ENCODE peak calls at places on chromosomes 2 and 18, in ten cellular contexts. One of them, this sample, is unnamed. For H3K27me3, the result is how much of the 10 kb centered on the place peaks cover.

GRCh38 chr2:62216616-62217015 is 20.7 kb downstream of the B3GNT2 start:
- DNase-seq in upper lobe of right lung: no peak
- DNase-seq in tibial nerve: peak
- DNase-seq in H1: no peak
- DNase-seq in IMR-90: peak
- DNase-seq in aorta: no peak
- DNase-seq in tibial artery: peak
- DNase-seq in DND-41: no peak
- DNase-seq in AG04450: peak
- DNase-seq in K562: no peak
- DNase-seq in this sample: peak

GRCh38 chr2:240961878-240962277 is 36.5 kb upstream of the SNED1 start:
- DNase-seq in H1: peak
- DNase-seq in aorta: no peak
- DNase-seq in tibial nerve: peak
- DNase-seq in IMR-90: no peak
- DNase-seq in DND-41: peak
- DNase-seq in AG04450: no peak
- DNase-seq in K562: no peak
- DNase-seq in upper lobe of right lung: no peak
- DNase-seq in tibial artery: no peak
- DNase-seq in this sample: no peak

GRCh38 chr18:63648241-63648640 is 4.2 kb upstream of the SERPINB4 start:
- DNase-seq in aorta: no peak
- DNase-seq in tibial nerve: no peak
- DNase-seq in H1: no peak
- DNase-seq in DND-41: no peak
- DNase-seq in upper lobe of right lung: no peak
- DNase-seq in IMR-90: peak
- DNase-seq in AG04450: no peak
- DNase-seq in tibial artery: no peak
- DNase-seq in K562: no peak
- DNase-seq in this sample: no peak

GRCh38 chr2:57621984-57622383 is 424.6 kb upstream of the VRK2 start:
- DNase-seq in K562: no peak
- DNase-seq in H1: no peak
- DNase-seq in IMR-90: no peak
- DNase-seq in AG04450: no peak
- DNase-seq in DND-41: no peak
- DNase-seq in tibial nerve: no peak
- DNase-seq in upper lobe of right lung: no peak
- DNase-seq in tibial artery: no peak
- DNase-seq in aorta: no peak
- DNase-seq in this sample: no peak

GRCh38 chr2:43985359-43985758 is 10.4 kb downstream of the LRPPRC start:
- DNase-seq in aorta: no peak
- DNase-seq in H1: no peak
- DNase-seq in upper lobe of right lung: no peak
- DNase-seq in IMR-90: no peak
- DNase-seq in tibial nerve: no peak
- DNase-seq in AG04450: no peak
- DNase-seq in tibial artery: no peak
- DNase-seq in K562: no peak
- DNase-seq in DND-41: no peak
- DNase-seq in this sample: no peak

GRCh38 chr18:48607049-48607984 is 68.5 kb downstream of the CTIF start:
- DNase-seq in K562: no peak
- DNase-seq in aorta: peak
- DNase-seq in tibial nerve: peak
- DNase-seq in DND-41: no peak
- DNase-seq in upper lobe of right lung: no peak
- DNase-seq in tibial artery: peak
- DNase-seq in AG04450: peak
- DNase-seq in H1: no peak
- DNase-seq in IMR-90: peak
- DNase-seq in this sample: no peak

GRCh38 chr18:63292844-63293683 is 26.5 kb downstream of the BCL2 start:
- DNase-seq in IMR-90: no peak
- DNase-seq in DND-41: no peak
- DNase-seq in aorta: no peak
- DNase-seq in tibial nerve: no peak
- DNase-seq in tibial artery: no peak
- DNase-seq in H1: no peak
- DNase-seq in K562: no peak
- DNase-seq in upper lobe of right lung: no peak
- DNase-seq in AG04450: no peak
- DNase-seq in this sample: peak

GRCh38 chr2:76721226-76721625 is 801.0 kb downstream of the LRRTM4 start:
- DNase-seq in upper lobe of right lung: no peak
- DNase-seq in tibial artery: no peak
- DNase-seq in aorta: no peak
- DNase-seq in AG04450: no peak
- DNase-seq in K562: no peak
- DNase-seq in tibial nerve: no peak
- DNase-seq in H1: no peak
- DNase-seq in IMR-90: no peak
- DNase-seq in DND-41: no peak
- DNase-seq in this sample: no peak

GRCh38 chr18:46422552-46423055 is 234.4 kb downstream of the LOXHD1 start:
- DNase-seq in AG04450: no peak
- DNase-seq in DND-41: no peak
- DNase-seq in upper lobe of right lung: no peak
- DNase-seq in tibial artery: no peak
- DNase-seq in tibial nerve: no peak
- DNase-seq in K562: no peak
- DNase-seq in aorta: no peak
- DNase-seq in H1: no peak
- DNase-seq in IMR-90: no peak
- DNase-seq in this sample: no peak

GRCh38 chr18:46423226-46423805 is 233.7 kb downstream of the LOXHD1 start:
- DNase-seq in K562: no peak
- DNase-seq in tibial artery: no peak
- DNase-seq in upper lobe of right lung: no peak
- DNase-seq in H1: no peak
- DNase-seq in AG04450: no peak
- DNase-seq in DND-41: no peak
- DNase-seq in tibial nerve: no peak
- DNase-seq in IMR-90: no peak
- DNase-seq in aorta: no peak
- DNase-seq in this sample: no peak

GRCh38 chr18:46424898-46425297 is 232.1 kb downstream of the LOXHD1 start:
- DNase-seq in tibial artery: no peak
- DNase-seq in IMR-90: no peak
- DNase-seq in aorta: no peak
- DNase-seq in upper lobe of right lung: no peak
- DNase-seq in DND-41: no peak
- DNase-seq in tibial nerve: no peak
- DNase-seq in AG04450: no peak
- DNase-seq in K562: no peak
- DNase-seq in H1: no peak
- DNase-seq in this sample: no peak

GRCh38 chr18:46419391-46420141 is 237.5 kb downstream of the LOXHD1 start:
- DNase-seq in aorta: no peak
- DNase-seq in tibial artery: no peak
- DNase-seq in tibial nerve: no peak
- DNase-seq in IMR-90: no peak
- DNase-seq in upper lobe of right lung: peak
- DNase-seq in H1: no peak
- DNase-seq in K562: no peak
- DNase-seq in DND-41: peak
- DNase-seq in AG04450: no peak
- DNase-seq in this sample: no peak

DNA sequence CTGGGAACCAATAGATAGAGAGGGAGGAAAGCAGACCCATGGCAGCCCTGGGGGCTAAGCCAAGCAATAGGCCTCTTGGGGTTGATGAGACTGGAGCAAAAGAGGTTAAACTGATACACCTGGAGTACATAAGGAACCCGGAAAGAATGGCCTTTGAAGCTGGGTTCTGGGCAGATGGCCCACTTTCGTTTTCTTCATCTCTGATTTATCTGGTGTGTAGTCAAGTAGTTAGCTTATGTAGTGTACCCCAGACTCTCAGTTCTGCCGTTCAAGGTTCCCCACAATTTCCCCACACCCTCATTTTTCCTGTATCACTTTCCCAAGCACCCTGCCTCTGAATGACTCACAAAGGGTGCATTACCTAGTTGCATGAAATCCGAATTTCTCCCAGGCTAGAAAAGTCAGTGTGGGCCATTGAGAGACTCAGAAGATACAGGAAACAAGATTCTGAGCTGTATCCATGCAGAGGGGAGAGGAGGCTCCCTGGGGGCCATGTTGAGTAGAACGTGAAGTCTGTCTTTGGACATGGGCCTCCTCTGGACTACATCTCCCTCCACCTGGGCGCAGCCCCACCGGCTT is 235.0 kb downstream of the LOXHD1 start:
- DNase-seq in aorta: no peak
- DNase-seq in tibial nerve: no peak
- DNase-seq in DND-41: no peak
- DNase-seq in H1: no peak
- DNase-seq in AG04450: no peak
- DNase-seq in tibial artery: no peak
- DNase-seq in K562: no peak
- DNase-seq in IMR-90: no peak
- DNase-seq in upper lobe of right lung: no peak
- DNase-seq in this sample: no peak
- H3K27me3 ChIP-seq in aorta: under half
- H3K27me3 ChIP-seq in tibial nerve: under half
- H3K27me3 ChIP-seq in DND-41: under half
- H3K27me3 ChIP-seq in H1: under half
- H3K27me3 ChIP-seq in AG04450: under half
- H3K27me3 ChIP-seq in tibial artery: under half
- H3K27me3 ChIP-seq in K562: under half
- H3K27me3 ChIP-seq in IMR-90: under half
- H3K27me3 ChIP-seq in upper lobe of right lung: under half
- H3K27me3 ChIP-seq in this sample: under half

DNA sequence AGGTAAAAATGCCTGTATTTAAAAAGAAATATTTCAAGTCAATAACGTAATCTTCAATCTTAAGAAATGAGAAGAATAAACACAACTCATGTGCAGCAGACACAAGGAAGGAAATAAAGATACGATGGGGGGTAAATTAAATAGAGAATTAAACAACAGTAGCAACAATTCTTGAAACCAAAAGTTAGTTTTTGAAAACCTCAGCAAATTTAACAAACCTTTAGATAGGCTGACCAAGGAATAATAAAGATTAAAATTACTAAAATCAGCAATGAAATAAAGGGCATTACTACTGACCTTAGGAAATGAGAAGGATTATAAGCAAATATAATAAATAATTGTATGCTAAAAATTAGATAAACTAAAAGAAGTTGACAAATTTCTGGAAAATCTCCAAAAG is 178.9 kb downstream of the RTP5 start:
- DNase-seq in tibial artery: no peak
- DNase-seq in H1: no peak
- DNase-seq in upper lobe of right lung: no peak
- DNase-seq in tibial nerve: no peak
- DNase-seq in IMR-90: no peak
- DNase-seq in aorta: no peak
- DNase-seq in K562: no peak
- DNase-seq in AG04450: no peak
- DNase-seq in DND-41: no peak
- DNase-seq in this sample: no peak
- H3K27me3 ChIP-seq in tibial artery: under half
- H3K27me3 ChIP-seq in H1: half or more
- H3K27me3 ChIP-seq in upper lobe of right lung: under half
- H3K27me3 ChIP-seq in tibial nerve: under half
- H3K27me3 ChIP-seq in IMR-90: under half
- H3K27me3 ChIP-seq in aorta: under half
- H3K27me3 ChIP-seq in K562: under half
- H3K27me3 ChIP-seq in AG04450: under half
- H3K27me3 ChIP-seq in DND-41: under half
- H3K27me3 ChIP-seq in this sample: under half

DNA sequence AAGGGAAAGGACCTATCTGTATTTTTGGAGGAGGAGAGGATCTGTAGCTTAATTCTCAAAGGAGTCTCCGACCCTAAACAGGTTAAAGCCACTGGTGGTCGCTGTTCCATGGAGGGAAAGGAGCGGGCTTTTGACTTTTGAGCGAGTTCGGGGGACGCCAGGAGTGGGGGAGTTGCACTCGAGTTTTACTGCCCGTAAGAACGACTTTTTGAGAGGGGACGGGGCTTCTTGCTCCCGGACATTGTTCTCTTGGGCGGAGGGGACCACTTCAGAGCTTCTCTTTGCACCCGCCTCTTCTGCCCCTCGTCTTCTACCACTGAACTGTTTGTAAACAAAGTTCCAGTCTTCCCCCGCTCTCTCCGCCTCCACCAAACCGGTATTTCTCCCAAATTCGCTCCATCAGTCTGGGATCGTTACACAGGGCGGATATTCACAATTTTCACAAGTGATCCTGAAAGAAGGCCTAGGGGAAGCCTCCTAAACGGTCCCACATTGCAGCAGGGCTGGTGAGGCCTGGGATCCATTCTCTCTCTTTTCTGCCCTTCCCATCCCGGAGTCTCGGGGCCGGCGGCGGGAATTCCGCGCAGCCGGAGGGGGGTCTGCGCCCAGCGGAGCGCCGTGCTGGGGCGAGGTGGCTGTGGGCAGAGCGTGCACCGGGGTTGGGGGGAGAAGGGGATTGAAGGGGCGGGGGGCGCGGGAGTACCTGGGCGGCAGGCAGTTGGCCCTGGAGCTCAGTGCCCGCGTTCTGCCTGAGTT is 6.6 kb downstream of the DLX2 start:
- DNase-seq in K562: no peak
- DNase-seq in tibial nerve: no peak
- DNase-seq in tibial artery: no peak
- DNase-seq in H1: peak
- DNase-seq in upper lobe of right lung: no peak
- DNase-seq in aorta: no peak
- DNase-seq in DND-41: peak
- DNase-seq in AG04450: no peak
- DNase-seq in IMR-90: no peak
- DNase-seq in this sample: no peak
- H3K27me3 ChIP-seq in K562: under half
- H3K27me3 ChIP-seq in tibial nerve: under half
- H3K27me3 ChIP-seq in tibial artery: half or more
- H3K27me3 ChIP-seq in H1: half or more
- H3K27me3 ChIP-seq in upper lobe of right lung: half or more
- H3K27me3 ChIP-seq in aorta: under half
- H3K27me3 ChIP-seq in DND-41: under half
- H3K27me3 ChIP-seq in AG04450: under half
- H3K27me3 ChIP-seq in IMR-90: under half
- H3K27me3 ChIP-seq in this sample: half or more

GRCh38 chr2:175403599-175404221 is 222.2 kb upstream of the ATP5MC3 start:
- DNase-seq in AG04450: no peak
- DNase-seq in DND-41: no peak
- DNase-seq in tibial nerve: no peak
- DNase-seq in tibial artery: no peak
- DNase-seq in IMR-90: no peak
- DNase-seq in K562: no peak
- DNase-seq in aorta: no peak
- DNase-seq in upper lobe of right lung: no peak
- DNase-seq in H1: no peak
- DNase-seq in this sample: no peak

GRCh38 chr2:175400975-175401374 is 219.5 kb upstream of the ATP5MC3 start:
- DNase-seq in H1: no peak
- DNase-seq in aorta: no peak
- DNase-seq in tibial nerve: no peak
- DNase-seq in AG04450: no peak
- DNase-seq in K562: no peak
- DNase-seq in upper lobe of right lung: no peak
- DNase-seq in tibial artery: no peak
- DNase-seq in IMR-90: no peak
- DNase-seq in DND-41: no peak
- DNase-seq in this sample: no peak

GRCh38 chr2:175404839-175405238 is 223.3 kb upstream of the ATP5MC3 start:
- DNase-seq in tibial artery: no peak
- DNase-seq in aorta: no peak
- DNase-seq in DND-41: no peak
- DNase-seq in K562: no peak
- DNase-seq in upper lobe of right lung: no peak
- DNase-seq in IMR-90: no peak
- DNase-seq in H1: no peak
- DNase-seq in AG04450: no peak
- DNase-seq in tibial nerve: no peak
- DNase-seq in this sample: no peak

GRCh38 chr2:175401956-175402469 is 220.5 kb upstream of the ATP5MC3 start:
- DNase-seq in IMR-90: no peak
- DNase-seq in tibial nerve: no peak
- DNase-seq in upper lobe of right lung: no peak
- DNase-seq in aorta: no peak
- DNase-seq in tibial artery: no peak
- DNase-seq in AG04450: no peak
- DNase-seq in H1: no peak
- DNase-seq in DND-41: no peak
- DNase-seq in K562: no peak
- DNase-seq in this sample: no peak

GRCh38 chr2:175402591-175402990 is 221.1 kb upstream of the ATP5MC3 start:
- DNase-seq in upper lobe of right lung: no peak
- DNase-seq in IMR-90: no peak
- DNase-seq in AG04450: no peak
- DNase-seq in tibial nerve: no peak
- DNase-seq in H1: no peak
- DNase-seq in K562: no peak
- DNase-seq in DND-41: no peak
- DNase-seq in aorta: no peak
- DNase-seq in tibial artery: no peak
- DNase-seq in this sample: no peak
- H3K27me3 ChIP-seq in upper lobe of right lung: under half
- H3K27me3 ChIP-seq in IMR-90: under half
- H3K27me3 ChIP-seq in AG04450: under half
- H3K27me3 ChIP-seq in tibial nerve: under half
- H3K27me3 ChIP-seq in H1: under half
- H3K27me3 ChIP-seq in K562: under half
- H3K27me3 ChIP-seq in DND-41: under half
- H3K27me3 ChIP-seq in aorta: under half
- H3K27me3 ChIP-seq in tibial artery: under half
- H3K27me3 ChIP-seq in this sample: under half

This sample was measured in right atrium auricular region.